ENCODE peak calls at places on chromosomes 13 and 19, in four cellular contexts. X is SK-N-SH, C is HCT116, J is neural progenitor cell. M is an unnamed sample.

GRCh38 chr19:50695251-50696064 is 24.1 kb downstream of the SHANK1 start:
- DNase-seq in J (peak), X (peak), C (no peak), M (no peak)

GRCh38 chr13:31073859-31074718 is 87.6 kb downstream of the HSPH1 start:
- DNase-seq in C (no peak), J (peak), X (no peak), M (peak)

GRCh38 chr19:21566073-21566472 is 60.7 kb downstream of the ZNF429 start:
- DNase-seq in J (no peak), C (no peak), X (no peak), M (no peak)

GRCh38 chr19:13505761-13506549 is at the start of gene CACNA1A:
- DNase-seq in C (no peak), J (peak), X (peak), M (no peak)

GRCh38 chr19:32287811-32288227 is 57.6 kb upstream of the ZNF507 start:
- DNase-seq in X (no peak), J (peak), C (peak), M (peak)

GRCh38 chr13:112241288-112241687 is 134.9 kb upstream of the SPACA7 start:
- DNase-seq in C (no peak), J (no peak), X (no peak), M (no peak)

GRCh38 chr19:14544977-14545715 is 15.8 kb downstream of the TECR start:
- DNase-seq in X (no peak), J (no peak), C (no peak), M (no peak)

GRCh38 chr13:97179501-97179900 is 42.6 kb upstream of the MBNL2 start:
- DNase-seq in J (no peak), X (no peak), C (no peak), M (no peak)

GRCh38 chr13:113917523-113918371 is 53.9 kb upstream of the GAS6 start:
- DNase-seq in J (no peak), X (no peak), C (no peak), M (no peak)

GRCh38 chr19:57719901-57720519 is 7.4 kb downstream of the ZNF671 start:
- DNase-seq in X (no peak), J (no peak), C (no peak), M (no peak)

GRCh38 chr13:73449258-73449657 is 390.5 kb downstream of the KLF5 start:
- DNase-seq in C (no peak), J (no peak), X (no peak), M (no peak)

GRCh38 chr13:28503182-28503980 is 8.5 kb upstream of the FLT1 start:
- DNase-seq in C (no peak), X (no peak), J (no peak), M (no peak)

GRCh38 chr13:111893607-111894443 is 173.1 kb upstream of the SOX1 start:
- DNase-seq in X (no peak), J (peak), C (no peak), M (no peak)

GRCh38 chr19:20247016-20247683 is 80.1 kb downstream of the ZNF486 start:
- DNase-seq in X (peak), C (no peak), J (peak), M (peak)

GRCh38 chr13:67619987-67620386 is 389.9 kb upstream of the PCDH9 start:
- DNase-seq in X (no peak), J (no peak), C (no peak), M (no peak)

GRCh38 chr19:16068696-16069259 is 7.5 kb upstream of the TPM4 start:
- DNase-seq in J (no peak), C (no peak), X (no peak), M (no peak)

GRCh38 chr19:16067205-16067938 is 8.9 kb upstream of the TPM4 start:
- DNase-seq in X (no peak), J (no peak), C (peak), M (no peak)

GRCh38 chr19:16070366-16070990 is 5.8 kb upstream of the TPM4 start:
- DNase-seq in C (peak), X (no peak), J (no peak), M (peak)

GRCh38 chr19:16071072-16071691 is 5.1 kb upstream of the TPM4 start:
- DNase-seq in C (no peak), X (no peak), J (no peak), M (no peak)

DNA sequence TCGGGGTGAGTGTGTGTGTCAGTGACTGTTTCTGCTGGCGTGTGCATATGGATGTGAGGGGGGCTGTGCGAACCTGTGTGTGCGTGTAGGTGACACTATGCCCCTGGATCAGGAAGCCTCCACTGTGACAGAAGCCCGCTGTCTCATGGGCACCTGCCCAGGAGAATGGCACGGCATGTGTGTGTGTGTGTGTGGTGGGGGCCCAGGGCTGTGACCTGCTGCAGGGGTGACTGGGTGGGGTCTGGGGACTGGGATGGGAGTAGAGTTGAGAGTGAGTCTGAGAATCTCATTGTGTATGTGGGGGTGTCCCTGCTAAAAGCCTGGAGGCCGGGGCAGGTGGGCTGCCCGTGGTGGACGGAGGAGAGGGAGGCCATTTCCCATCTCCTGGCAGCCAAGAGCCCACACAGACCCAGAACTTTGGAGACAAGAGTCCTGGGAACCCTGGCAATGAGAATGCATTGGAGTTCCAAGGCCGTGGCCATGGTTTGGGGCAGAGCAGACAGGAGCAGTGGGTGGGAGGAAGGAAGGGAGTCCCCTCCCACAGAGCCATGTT is 6.4 kb upstream of the TPM4 start:
- DNase-seq in X (no peak), J (no peak), C (no peak), M (no peak)
- H2AFZ ChIP-seq in X (no peak), J (no peak), C (no peak), M (peak)

DNA sequence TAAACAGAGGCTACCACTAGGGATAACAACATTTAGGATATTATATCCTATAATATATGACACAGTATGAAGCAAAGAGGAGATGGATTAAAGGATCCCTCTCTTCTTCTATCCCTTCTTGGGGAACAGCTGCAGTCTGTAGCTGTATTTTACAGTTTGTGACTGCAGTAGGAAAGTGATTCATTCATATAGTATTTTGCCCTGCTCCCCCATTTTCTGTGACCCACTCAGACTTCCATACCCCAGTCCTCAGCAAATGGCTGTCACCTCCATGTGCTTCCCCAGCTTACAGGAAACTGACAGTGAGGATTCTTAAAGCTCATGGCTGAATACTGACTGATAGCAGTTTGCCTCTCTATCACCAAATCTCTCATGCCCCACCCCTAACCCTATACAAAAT is 27.5 kb downstream of the MICU2 start:
- DNase-seq in X (no peak), J (no peak), C (no peak), M (no peak)
- TF ChIP-seq EZH2phosphoT487 in X (no peak), J (no peak), C (no peak), M (no peak)

DNA sequence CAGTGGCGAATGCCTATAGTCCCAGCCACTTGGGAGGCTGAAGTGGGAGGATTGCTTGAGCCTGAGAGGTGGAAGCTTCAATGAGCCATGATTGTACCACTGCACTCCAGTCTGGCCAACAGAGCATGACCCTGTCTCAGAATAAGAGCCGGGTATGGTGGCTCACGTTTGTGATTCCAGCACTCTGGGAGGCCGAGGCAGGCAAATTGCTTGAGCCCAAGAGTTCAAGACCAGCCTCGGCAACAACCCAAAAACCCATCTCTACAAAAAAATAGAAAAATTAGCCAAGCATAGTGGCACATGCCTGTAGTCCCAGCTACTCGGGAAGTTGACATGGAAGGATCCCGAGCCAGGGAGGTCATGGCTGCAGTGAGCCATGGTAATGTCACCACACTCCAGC is 5.3 kb upstream of the NECTIN2 start:
- DNase-seq in J (no peak), X (no peak), C (no peak), M (no peak)
- TF ChIP-seq CTCF in J (no peak), X (no peak), C (no peak), M (no peak)

DNA sequence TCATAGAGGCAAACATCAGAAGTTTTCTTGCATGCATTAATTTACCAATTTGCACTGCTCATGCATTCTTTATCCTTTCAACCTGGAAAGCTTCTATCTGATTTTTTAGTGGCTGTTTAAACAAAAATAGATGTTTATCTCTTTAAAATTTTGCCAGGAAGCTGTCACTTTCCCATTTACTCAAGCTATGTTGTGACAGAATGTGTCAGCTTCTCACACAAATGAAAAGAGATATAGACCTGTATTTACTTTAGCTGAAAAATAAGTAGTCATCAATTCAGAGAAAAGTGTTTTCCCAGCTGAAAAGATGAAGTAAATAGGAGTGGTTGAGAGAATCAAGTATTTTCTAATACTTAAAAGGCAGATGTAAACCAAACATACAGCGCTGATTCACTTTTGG is 872.8 kb downstream of the DACH1 start:
- DNase-seq in X (no peak), C (no peak), J (no peak), M (no peak)
- H2AFZ ChIP-seq in X (no peak), C (no peak), J (no peak), M (no peak)

M was measured in OCI-LY7.